ENCODE peak calls at places on chromosomes 16 and 17, in four cellular contexts. One of them, this sample, is unnamed.
A peak's percentile ranks its signal among the peaks of the same experiment; 100 is the strongest.

GRCh38 chr17:3982113-3982512 is 17.9 kb upstream of the ATP2A3 start:
- DNase-seq in GM12878: no peak
- DNase-seq in NT2/D1: no peak
- DNase-seq in H1: no peak
- DNase-seq in this sample: no peak

GRCh38 chr17:27751166-27751565 is 49.2 kb downstream of the NOS2 start:
- DNase-seq in NT2/D1: no peak
- DNase-seq in H1: peak; percentile 30
- DNase-seq in GM12878: no peak
- DNase-seq in this sample: no peak

GRCh38 chr17:1110844-1111598 is 68.8 kb downstream of the ABR start:
- DNase-seq in NT2/D1: no peak
- DNase-seq in H1: peak; percentile 53
- DNase-seq in GM12878: no peak
- DNase-seq in this sample: no peak

GRCh38 chr16:21183995-21184394 is 25.5 kb downstream of the LDAF1 start:
- DNase-seq in NT2/D1: no peak
- DNase-seq in GM12878: no peak
- DNase-seq in H1: no peak
- DNase-seq in this sample: no peak

GRCh38 chr17:72305472-72305871 is 184.7 kb downstream of the SOX9 start:
- DNase-seq in NT2/D1: no peak
- DNase-seq in GM12878: no peak
- DNase-seq in H1: no peak
- DNase-seq in this sample: no peak

GRCh38 chr17:34456121-34456520 is 93.1 kb upstream of the CCL1 start:
- DNase-seq in NT2/D1: no peak
- DNase-seq in H1: no peak
- DNase-seq in GM12878: no peak
- DNase-seq in this sample: no peak

GRCh38 chr17:21674242-21674731 is 18.0 kb upstream of the KCNJ18 start:
- DNase-seq in H1: no peak
- DNase-seq in GM12878: no peak
- DNase-seq in NT2/D1: no peak
- DNase-seq in this sample: no peak

GRCh38 chr16:66959645-66960177 is 1.4 kb upstream of the CES3 start:
- DNase-seq in H1: no peak
- DNase-seq in NT2/D1: no peak
- DNase-seq in GM12878: no peak
- DNase-seq in this sample: no peak

GRCh38 chr16:85136705-85137322 is 24.5 kb upstream of the CIBAR2 start:
- DNase-seq in GM12878: no peak
- DNase-seq in NT2/D1: peak; percentile 84
- DNase-seq in H1: no peak
- DNase-seq in this sample: no peak

GRCh38 chr16:62225675-62226074 is 189.4 kb upstream of the CDH8 start:
- DNase-seq in NT2/D1: peak; percentile 64
- DNase-seq in H1: peak; percentile 92
- DNase-seq in GM12878: peak; percentile 24
- DNase-seq in this sample: peak; percentile 48

GRCh38 chr17:63675607-63676539 is 24.1 kb downstream of the LIMD2 start:
- DNase-seq in NT2/D1: no peak
- DNase-seq in H1: no peak
- DNase-seq in GM12878: no peak
- DNase-seq in this sample: peak; percentile 70

GRCh38 chr16:11624205-11624604 is 37.5 kb upstream of the LITAF start:
- DNase-seq in GM12878: no peak
- DNase-seq in NT2/D1: no peak
- DNase-seq in H1: no peak
- DNase-seq in this sample: no peak

GRCh38 chr17:44998646-44999045 is 30.5 kb upstream of the C1QL1 start:
- DNase-seq in H1: no peak
- DNase-seq in GM12878: no peak
- DNase-seq in NT2/D1: no peak
- DNase-seq in this sample: no peak

GRCh38 chr17:51366866-51367265 is 106.5 kb downstream of the UTP18 start:
- DNase-seq in H1: no peak
- DNase-seq in NT2/D1: no peak
- DNase-seq in GM12878: no peak
- DNase-seq in this sample: no peak

GRCh38 chr17:41635121-41636097 is 11.0 kb upstream of the KRT17 start:
- DNase-seq in GM12878: no peak
- DNase-seq in NT2/D1: no peak
- DNase-seq in H1: no peak
- DNase-seq in this sample: no peak

GRCh38 chr16:56970934-56971767 is 9.4 kb downstream of the CETP start:
- DNase-seq in GM12878: peak; percentile 80
- DNase-seq in NT2/D1: no peak
- DNase-seq in H1: no peak
- DNase-seq in this sample: no peak

GRCh38 chr17:7897773-7898172 is 9.2 kb downstream of the CHD3 start:
- DNase-seq in GM12878: no peak
- DNase-seq in H1: no peak
- DNase-seq in NT2/D1: no peak
- DNase-seq in this sample: peak; percentile 21

GRCh38 chr17:63954402-63955063 is 18.2 kb downstream of the SCN4A start:
- DNase-seq in NT2/D1: no peak
- DNase-seq in GM12878: no peak
- DNase-seq in H1: no peak
- DNase-seq in this sample: no peak

DNA sequence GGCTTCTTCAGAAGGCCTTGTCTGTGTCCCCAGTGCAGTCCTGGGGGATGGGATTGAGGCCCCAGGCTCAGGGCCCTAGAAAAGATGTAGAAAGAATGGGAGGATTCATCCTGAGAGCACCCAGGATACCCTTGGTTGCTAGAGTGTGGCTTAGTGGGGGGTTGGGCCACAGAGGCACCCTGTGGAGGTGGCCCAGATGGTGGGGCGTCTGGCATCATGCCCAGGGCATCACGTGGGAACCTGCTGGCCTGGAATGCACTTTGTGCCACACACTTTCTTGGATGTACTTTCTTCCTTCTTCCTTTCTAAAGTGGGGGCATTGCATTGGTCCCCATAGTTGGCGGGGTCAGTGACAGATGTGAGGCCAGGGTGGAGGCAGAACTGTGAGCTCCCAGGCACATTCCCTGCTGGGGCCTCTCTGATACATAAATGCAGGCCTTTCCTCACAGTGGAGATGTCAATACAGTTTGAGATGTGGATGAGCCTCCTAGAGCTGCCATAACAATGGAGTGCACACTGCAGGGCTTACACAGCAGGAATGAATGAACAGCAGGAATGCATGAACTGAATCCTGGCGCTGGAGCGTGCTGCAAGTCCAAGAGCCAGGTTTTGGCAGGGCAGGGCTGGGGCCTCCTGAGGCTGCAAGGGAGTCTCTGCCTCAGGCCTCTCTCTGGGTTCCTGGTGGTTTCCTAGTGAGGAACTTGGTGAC is 43.2 kb downstream of the MGAT5B start:
- DNase-seq in GM12878: no peak
- DNase-seq in H1: no peak
- DNase-seq in NT2/D1: no peak
- DNase-seq in this sample: no peak
- TF ChIP-seq SUZ12 in GM12878: no peak
- TF ChIP-seq SUZ12 in H1: no peak
- TF ChIP-seq SUZ12 in NT2/D1: no peak
- TF ChIP-seq SUZ12 in this sample: no peak

DNA sequence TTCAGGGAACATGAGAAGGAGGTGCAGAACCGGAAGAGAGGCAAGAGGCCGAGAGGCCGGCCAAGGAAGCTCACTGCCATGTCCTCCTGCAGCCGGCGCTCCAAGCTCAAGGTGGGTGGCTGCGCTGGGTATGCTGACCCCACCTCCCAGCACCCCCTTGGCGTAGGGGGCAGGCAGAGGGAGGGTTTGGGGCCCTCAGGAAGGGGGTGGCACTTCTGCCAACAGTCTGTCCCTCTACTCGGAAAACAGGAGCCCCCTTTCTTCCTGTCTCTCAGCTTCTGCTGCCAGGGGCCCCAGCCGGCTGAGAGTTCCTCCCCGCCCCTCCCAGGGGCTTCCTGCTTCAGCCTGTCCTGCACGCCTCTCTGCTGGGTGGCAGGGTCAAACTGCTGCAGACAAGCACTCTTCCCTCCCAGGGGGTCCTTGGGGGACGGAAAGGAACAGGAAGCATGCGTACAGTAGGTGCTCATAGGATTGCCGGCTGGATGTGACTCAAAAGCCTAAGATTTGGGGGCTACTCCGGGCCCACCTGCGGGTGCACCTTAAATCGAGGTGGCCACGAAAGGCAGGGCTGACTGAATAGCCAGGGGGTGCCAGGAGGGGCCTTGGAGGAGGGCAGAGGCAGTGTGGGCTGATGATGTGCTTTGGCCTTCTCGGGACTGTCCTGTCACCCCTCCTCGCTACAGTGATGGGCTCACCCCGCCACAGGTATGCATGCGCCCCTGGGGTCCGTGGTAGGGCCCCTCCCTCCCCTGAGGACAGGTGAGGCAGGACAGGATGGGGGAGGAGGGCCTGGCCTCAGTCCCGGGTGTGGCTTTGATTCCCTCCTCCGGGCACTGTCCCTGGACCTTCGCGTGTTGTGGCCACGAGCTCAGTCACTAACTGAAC is 4.0 kb downstream of the CBX2 start:
- DNase-seq in H1: no peak
- DNase-seq in GM12878: no peak
- DNase-seq in NT2/D1: no peak
- DNase-seq in this sample: no peak
- TF ChIP-seq SUZ12 in H1: no peak
- TF ChIP-seq SUZ12 in GM12878: no peak
- TF ChIP-seq SUZ12 in NT2/D1: no peak
- TF ChIP-seq SUZ12 in this sample: no peak

GRCh38 chr16:79270011-79270410 is 330.5 kb downstream of the MAF start:
- DNase-seq in NT2/D1: no peak
- DNase-seq in H1: no peak
- DNase-seq in GM12878: no peak
- DNase-seq in this sample: no peak

GRCh38 chr16:79267781-79268180 is 332.8 kb downstream of the MAF start:
- DNase-seq in GM12878: no peak
- DNase-seq in H1: no peak
- DNase-seq in NT2/D1: no peak
- DNase-seq in this sample: no peak

GRCh38 chr16:79267146-79267545 is 333.4 kb downstream of the MAF start:
- DNase-seq in H1: no peak
- DNase-seq in NT2/D1: no peak
- DNase-seq in GM12878: no peak
- DNase-seq in this sample: no peak

GRCh38 chr16:79271583-79271982 is 329.0 kb downstream of the MAF start:
- DNase-seq in GM12878: no peak
- DNase-seq in H1: no peak
- DNase-seq in NT2/D1: no peak
- DNase-seq in this sample: no peak

GRCh38 chr16:79269211-79269863 is 331.2 kb downstream of the MAF start:
- DNase-seq in NT2/D1: no peak
- DNase-seq in GM12878: peak; percentile 61
- DNase-seq in H1: no peak
- DNase-seq in this sample: no peak
- TF ChIP-seq SUZ12 in NT2/D1: no peak
- TF ChIP-seq SUZ12 in GM12878: no peak
- TF ChIP-seq SUZ12 in H1: no peak
- TF ChIP-seq SUZ12 in this sample: no peak

GRCh38 chr16:1431497-1432270 is 806 bp downstream of the PERCC1 start:
- DNase-seq in NT2/D1: no peak
- DNase-seq in GM12878: no peak
- DNase-seq in H1: no peak
- DNase-seq in this sample: no peak
- TF ChIP-seq SUZ12 in NT2/D1: no peak
- TF ChIP-seq SUZ12 in GM12878: no peak
- TF ChIP-seq SUZ12 in H1: no peak
- TF ChIP-seq SUZ12 in this sample: no peak

GRCh38 chr16:8963010-8963824 is 489 bp downstream of the USP7 start:
- DNase-seq in NT2/D1: no peak
- DNase-seq in H1: peak; percentile 50
- DNase-seq in GM12878: no peak
- DNase-seq in this sample: no peak
- TF ChIP-seq SUZ12 in NT2/D1: no peak
- TF ChIP-seq SUZ12 in H1: no peak
- TF ChIP-seq SUZ12 in GM12878: no peak
- TF ChIP-seq SUZ12 in this sample: no peak

GRCh38 chr16:6016530-6017184 is 919.1 kb upstream of the EEF2KMT start:
- DNase-seq in H1: no peak
- DNase-seq in GM12878: no peak
- DNase-seq in NT2/D1: peak; percentile 68
- DNase-seq in this sample: peak; percentile 30
- TF ChIP-seq SUZ12 in H1: no peak
- TF ChIP-seq SUZ12 in GM12878: no peak
- TF ChIP-seq SUZ12 in NT2/D1: no peak
- TF ChIP-seq SUZ12 in this sample: no peak

DNA sequence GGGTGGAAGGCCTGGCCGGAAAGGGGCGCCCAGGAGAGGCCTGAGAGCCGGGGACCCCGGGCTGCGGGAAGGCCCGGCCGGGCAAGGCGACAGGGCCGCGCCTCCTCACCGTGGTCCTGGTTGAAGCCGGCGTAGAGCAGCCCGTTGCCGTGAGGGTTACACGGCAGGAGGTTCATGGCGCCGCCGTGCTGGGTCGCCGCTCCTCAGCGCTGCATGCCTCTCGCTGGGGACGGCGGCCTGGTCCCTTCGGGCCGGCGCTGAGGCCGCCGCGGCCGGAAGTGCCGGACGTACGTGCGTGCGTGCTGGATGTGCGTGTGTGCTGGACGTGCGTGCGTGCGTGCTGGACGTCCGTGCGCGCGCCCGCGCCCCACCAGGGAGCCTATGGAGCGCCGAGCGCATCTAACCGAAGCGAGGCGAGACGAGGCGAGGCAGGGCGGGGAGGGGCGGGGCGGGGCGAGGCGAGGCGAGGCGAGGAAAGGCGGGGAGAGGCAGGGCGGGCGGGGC is at the start of gene WDR45B:
- DNase-seq in GM12878: peak; percentile 80
- DNase-seq in NT2/D1: peak; percentile 81
- DNase-seq in H1: peak; percentile 89
- DNase-seq in this sample: peak; percentile 99
- TF ChIP-seq SUZ12 in GM12878: no peak
- TF ChIP-seq SUZ12 in NT2/D1: no peak
- TF ChIP-seq SUZ12 in H1: no peak
- TF ChIP-seq SUZ12 in this sample: no peak

DNA sequence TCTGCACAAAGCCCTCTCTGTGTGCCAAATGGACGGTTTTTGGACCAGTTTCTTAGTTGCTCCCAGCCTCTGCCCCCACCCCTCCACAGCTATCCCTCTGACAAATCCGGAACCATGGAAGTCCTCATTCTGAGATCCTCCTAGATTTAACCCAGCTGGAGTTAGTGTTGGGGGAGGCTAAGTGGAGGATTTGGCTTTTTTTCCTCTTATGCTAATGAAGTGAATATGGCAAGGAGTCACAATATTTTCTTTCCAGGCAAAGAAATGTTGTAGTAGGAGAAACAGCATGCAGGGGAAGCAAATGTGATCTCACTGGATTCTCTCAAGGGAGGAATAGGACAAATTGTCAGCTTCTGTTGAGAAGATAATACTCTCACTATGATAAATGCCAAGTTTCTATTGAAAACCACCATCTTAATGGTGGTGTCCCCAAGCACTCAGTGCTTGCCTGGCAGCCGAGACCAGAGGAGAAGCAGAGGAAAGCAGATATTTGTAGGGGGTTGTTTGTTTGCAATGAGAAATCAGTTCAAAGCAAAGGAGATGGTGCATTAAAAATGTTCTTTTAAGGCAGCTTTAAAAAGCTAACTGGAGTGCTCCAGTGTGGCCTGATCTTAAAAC is 159.5 kb downstream of the MSI2 start:
- DNase-seq in NT2/D1: no peak
- DNase-seq in GM12878: no peak
- DNase-seq in H1: no peak
- DNase-seq in this sample: no peak
- TF ChIP-seq SUZ12 in NT2/D1: no peak
- TF ChIP-seq SUZ12 in GM12878: no peak
- TF ChIP-seq SUZ12 in H1: no peak
- TF ChIP-seq SUZ12 in this sample: no peak